ENCODE peak calls at places on chromosomes 3 and 15, in five cellular contexts. H is spleen; Y is endodermal cell; B is PC-3; R is naive thymus-derived CD4-positive, alpha-beta T cell. V is an unnamed sample. For H3K27me3 and H3K36me3, the result is how much of the 10 kb centered on the place peaks cover.

GRCh38 chr3:180063783-180064182 is 27.0 kb upstream of the PEX5L start:
- DNase-seq in H (no peak), B (peak), R (no peak), Y (no peak), V (no peak)

GRCh38 chr3:148379763-148380162 is 317.9 kb upstream of the AGTR1 start:
- DNase-seq in Y (no peak), H (no peak), B (peak), R (no peak), V (peak)

GRCh38 chr3:122383915-122384697 is at the start of gene FAM162A:
- DNase-seq in R (peak), H (peak), Y (peak), B (peak), V (peak)

GRCh38 chr3:126672741-126673140 is 17.8 kb upstream of the TXNRD3 start:
- DNase-seq in Y (no peak), R (no peak), B (no peak), H (peak), V (no peak)

GRCh38 chr15:80785811-80786354 is 6.7 kb downstream of the CEMIP start:
- DNase-seq in B (no peak), R (no peak), H (no peak), Y (no peak), V (no peak)

GRCh38 chr15:101159096-101159935 is 92.5 kb downstream of the CHSY1 start:
- DNase-seq in Y (no peak), H (peak), R (no peak), B (no peak), V (no peak)

GRCh38 chr3:12115846-12116245 is 42.9 kb downstream of the TIMP4 start:
- DNase-seq in Y (no peak), H (no peak), R (no peak), B (no peak), V (no peak)

GRCh38 chr3:78689378-78689777 is 1078.4 kb downstream of the ROBO1 start:
- DNase-seq in B (no peak), H (no peak), Y (no peak), R (no peak), V (no peak)

GRCh38 chr15:25062551-25063430 is 108.0 kb downstream of the SNRPN start:
- DNase-seq in B (no peak), Y (peak), H (peak), R (no peak), V (no peak)

GRCh38 chr3:37024092-37024491 is 30.8 kb downstream of the MLH1 start:
- DNase-seq in Y (no peak), R (no peak), H (no peak), B (peak), V (no peak)

GRCh38 chr3:94285874-94286273 is 223.0 kb downstream of the NSUN3 start:
- DNase-seq in H (no peak), Y (no peak), B (peak), R (no peak), V (no peak)

GRCh38 chr15:63256433-63256884 is 20.9 kb upstream of the APH1B start:
- DNase-seq in R (no peak), H (no peak), Y (no peak), B (peak), V (peak)

GRCh38 chr3:109355625-109356441 is 18.5 kb upstream of the DPPA4 start:
- DNase-seq in R (no peak), B (no peak), Y (peak), H (no peak), V (peak)

GRCh38 chr3:129577356-129577755 is 29.1 kb downstream of the PLXND1 start:
- DNase-seq in B (no peak), Y (no peak), R (no peak), H (peak), V (no peak)

GRCh38 chr3:81426826-81427565 is 334.4 kb downstream of the GBE1 start:
- DNase-seq in Y (no peak), R (no peak), H (no peak), B (no peak), V (no peak)

GRCh38 chr15:28936481-28936881 is 50.7 kb downstream of the APBA2 start:
- DNase-seq in H (peak), B (no peak), R (no peak), Y (no peak), V (no peak)

GRCh38 chr3:44060164-44060563 is 181.5 kb upstream of the TOPAZ1 start:
- DNase-seq in R (peak), H (no peak), Y (no peak), B (no peak), V (peak)

GRCh38 chr15:91956026-91956723 is 102.7 kb downstream of the SLCO3A1 start:
- DNase-seq in R (no peak), H (no peak), Y (peak), B (no peak), V (no peak)

DNA sequence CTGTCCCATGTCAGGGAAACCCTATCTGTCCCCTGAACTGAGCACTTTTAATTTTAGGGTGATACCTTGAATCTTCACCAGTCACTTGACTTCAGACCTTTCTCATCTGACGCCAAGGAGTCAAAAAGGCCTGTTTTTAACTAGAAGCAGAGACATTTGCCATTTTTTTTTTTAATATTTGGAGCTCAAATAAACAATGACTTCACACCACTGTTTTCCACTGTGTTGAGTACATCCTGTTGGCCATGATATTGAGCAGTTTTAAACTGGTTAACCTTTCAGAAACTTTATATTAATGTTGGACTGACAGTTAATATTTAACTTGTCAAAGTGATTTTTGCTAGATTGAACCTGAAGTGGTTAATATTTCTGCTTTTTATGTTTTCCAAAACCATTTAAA is 28.2 kb downstream of the DAG1 start:
- DNase-seq in Y (no peak), H (no peak), B (no peak), R (no peak), V (no peak)
- H3K4me3 ChIP-seq in Y (no peak), H (no peak), B (no peak), R (no peak), V (no peak)

GRCh38 chr3:57152761-57153160 is 12.4 kb downstream of the IL17RD start:
- DNase-seq in R (no peak), Y (no peak), B (no peak), H (no peak), V (no peak)
- H3K27me3 ChIP-seq in R (under half), Y (under half), B (under half), H (under half), V (under half)

GRCh38 chr3:45923755-45924154 is 19.5 kb upstream of the CXCR6 start:
- DNase-seq in H (no peak), Y (no peak), B (peak), R (no peak), V (no peak)

GRCh38 chr3:45922950-45923590 is 20.2 kb upstream of the CXCR6 start:
- DNase-seq in H (no peak), Y (no peak), B (no peak), R (no peak), V (no peak)

GRCh38 chr3:45917146-45917885 is 25.9 kb upstream of the CXCR6 start:
- DNase-seq in H (no peak), B (no peak), Y (no peak), R (no peak), V (no peak)

GRCh38 chr3:45922039-45922326 is 21.3 kb upstream of the CXCR6 start:
- DNase-seq in Y (no peak), B (no peak), H (no peak), R (no peak), V (no peak)

GRCh38 chr3:45921158-45922038 is 21.9 kb upstream of the CXCR6 start:
- DNase-seq in H (no peak), Y (no peak), B (no peak), R (no peak), V (no peak)
- H3K36me3 ChIP-seq in H (under half), Y (under half), B (under half), R (half or more), V (under half)

GRCh38 chr15:52805351-52806283 is 15.5 kb upstream of the ONECUT1 start:
- DNase-seq in Y (peak), R (no peak), B (no peak), H (peak), V (peak)

GRCh38 chr15:52802110-52802509 is 12.0 kb upstream of the ONECUT1 start:
- DNase-seq in Y (no peak), H (no peak), R (no peak), B (no peak), V (no peak)

GRCh38 chr15:52804526-52805081 is 14.5 kb upstream of the ONECUT1 start:
- DNase-seq in Y (peak), B (no peak), H (no peak), R (no peak), V (peak)

GRCh38 chr15:52801748-52802085 is 11.6 kb upstream of the ONECUT1 start:
- DNase-seq in B (no peak), Y (no peak), H (no peak), R (no peak), V (no peak)

DNA sequence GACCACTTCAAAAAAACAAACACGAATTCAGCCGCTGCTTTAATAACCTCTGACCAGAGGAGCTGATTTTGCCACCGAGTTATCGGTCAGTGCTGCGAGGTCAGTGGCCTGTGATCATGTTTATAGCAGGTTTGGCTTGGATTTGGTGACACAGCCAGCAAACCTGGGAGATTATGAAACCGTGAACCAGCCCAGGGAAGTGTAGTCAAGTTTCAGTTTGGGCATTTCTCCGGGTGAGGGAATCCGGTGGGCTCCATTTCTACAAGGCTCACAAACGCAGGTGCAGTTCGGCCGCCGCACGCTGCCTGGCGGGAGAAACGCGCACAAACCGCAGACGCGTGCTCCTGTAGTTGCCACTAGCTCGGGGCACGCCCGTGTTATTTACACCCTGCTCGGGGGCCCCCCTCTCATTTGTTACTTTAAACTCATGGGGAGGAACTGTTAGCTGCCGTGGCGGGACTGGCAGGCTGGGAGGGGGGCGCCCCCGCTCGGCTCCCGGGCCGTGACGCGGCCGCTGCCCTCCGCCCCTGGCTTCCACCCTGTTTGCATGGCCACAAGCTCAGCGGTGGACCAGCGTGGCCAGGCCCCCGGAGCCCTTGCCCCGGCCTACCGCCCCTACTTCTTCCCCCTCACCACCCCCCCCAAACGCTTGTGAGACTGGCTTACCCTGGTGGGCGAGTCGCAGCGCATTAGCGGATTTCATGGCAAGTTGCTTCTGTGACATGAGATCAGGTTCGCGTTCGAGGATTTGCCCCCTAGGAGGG is 13.6 kb upstream of the ONECUT1 start:
- DNase-seq in H (no peak), B (no peak), Y (peak), R (no peak), V (peak)
- H3K4me3 ChIP-seq in H (no peak), B (no peak), Y (peak), R (no peak), V (peak)

DNA sequence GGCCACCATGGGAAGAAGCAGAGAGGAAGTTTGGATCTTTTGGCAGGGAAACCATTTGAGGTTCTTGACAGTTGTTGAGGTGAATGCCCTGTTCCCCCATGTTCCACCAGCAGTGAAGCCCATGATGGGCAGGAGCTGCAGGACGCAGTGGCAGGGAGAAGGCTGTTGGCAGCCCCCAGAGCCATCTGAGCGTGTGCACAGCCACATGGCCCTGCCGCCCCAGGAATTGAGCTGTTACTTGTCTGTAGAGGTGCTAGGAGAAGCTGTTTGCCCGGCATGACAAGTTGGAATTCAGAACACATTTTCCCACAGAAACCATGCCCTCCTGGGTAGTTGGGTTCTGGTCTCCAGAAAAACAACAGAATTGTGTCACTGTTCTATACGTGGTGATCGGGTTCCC is 218.2 kb upstream of the NR2E3 start:
- DNase-seq in R (no peak), B (no peak), Y (no peak), H (no peak), V (no peak)
- H3K27me3 ChIP-seq in R (under half), B (under half), Y (under half), H (under half), V (under half)

GRCh38 chr3:39142067-39142466 is 11.3 kb downstream of the CSRNP1 start:
- DNase-seq in Y (peak), H (no peak), B (no peak), R (no peak), V (no peak)
- H3K36me3 ChIP-seq in Y (half or more), H (under half), B (half or more), R (half or more), V (under half)

DNA sequence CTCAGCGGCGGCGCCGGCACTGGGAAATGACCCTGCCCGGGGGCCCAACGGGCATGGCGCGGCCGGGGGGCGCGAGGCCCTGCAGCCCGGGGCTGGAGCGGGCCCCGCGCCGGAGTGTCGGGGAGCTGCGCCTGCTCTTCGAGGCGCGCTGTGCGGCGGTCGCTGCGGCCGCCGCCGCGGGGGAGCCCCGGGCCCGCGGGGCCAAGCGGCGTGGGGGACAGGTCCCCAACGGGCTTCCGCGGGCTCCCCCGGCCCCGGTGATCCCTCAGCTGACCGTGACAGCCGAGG is 172 bp downstream of the ITPKA start:
- DNase-seq in R (no peak), B (no peak), H (no peak), Y (no peak), V (no peak)
- H3K4me3 ChIP-seq in R (peak), B (peak), H (peak), Y (no peak), V (peak)

GRCh38 chr15:67815036-67815592 is 10.2 kb upstream of the SKOR1 start:
- DNase-seq in Y (no peak), H (peak), B (no peak), R (no peak), V (peak)
- H3K27me3 ChIP-seq in Y (half or more), H (under half), B (under half), R (under half), V (under half)

GRCh38 chr15:40414816-40415215 is 9.2 kb downstream of the IVD start:
- DNase-seq in R (no peak), Y (no peak), H (peak), B (no peak), V (no peak)
- H3K36me3 ChIP-seq in R (half or more), Y (half or more), H (half or more), B (half or more), V (half or more)